ENCODE peak calls at places on chromosomes 13 and 19, in seven cellular contexts. P is GM12891, J is H1, Y is K562, O is GM12878, X is HepG2, H is SK-N-SH. G is an unnamed sample.

GRCh38 chr19:35843676-35844481 is 8.4 kb downstream of the NPHS1 start:
- DNase-seq in H (peak), J (peak), Y (peak), O (no peak), P (no peak), X (no peak), G (no peak)

GRCh38 chr13:105957769-105958438 is 577.6 kb downstream of the EFNB2 start:
- DNase-seq in O (no peak), H (no peak), J (no peak), P (no peak), Y (no peak), X (no peak), G (no peak)

GRCh38 chr13:25872871-25873607 is 178.8 kb downstream of the SHISA2 start:
- DNase-seq in Y (no peak), X (no peak), J (no peak), H (no peak), O (no peak), P (no peak), G (no peak)

GRCh38 chr13:50845211-50845610 is 1.7 kb upstream of the DLEU7 start:
- DNase-seq in J (no peak), Y (no peak), H (no peak), X (no peak), O (no peak), P (no peak), G (no peak)

GRCh38 chr13:80508031-80508430 is 167.1 kb upstream of the SPRY2 start:
- DNase-seq in H (no peak), X (no peak), Y (no peak), J (no peak), P (no peak), O (no peak), G (no peak)

GRCh38 chr19:42219812-42220750 is at the start of gene ZNF526:
- DNase-seq in J (peak), H (peak), P (peak), Y (peak), X (peak), O (peak), G (peak)

GRCh38 chr13:75877092-75877491 is 241.0 kb downstream of the LMO7 start:
- DNase-seq in P (no peak), X (no peak), J (no peak), H (no peak), Y (no peak), O (no peak), G (no peak)

GRCh38 chr13:24148414-24149305 is 11.9 kb upstream of the SPATA13 start:
- DNase-seq in Y (no peak), P (no peak), H (no peak), X (peak), O (no peak), J (no peak), G (no peak)

GRCh38 chr13:79593121-79593520 is 112.2 kb downstream of the NDFIP2 start:
- DNase-seq in H (no peak), J (no peak), Y (no peak), O (no peak), X (no peak), P (no peak), G (no peak)

GRCh38 chr13:110268061-110268460 is 38.9 kb downstream of the COL4A1 start:
- DNase-seq in X (no peak), O (no peak), H (no peak), Y (no peak), P (no peak), J (peak), G (no peak)

GRCh38 chr19:32719611-32720059 is at the start of gene TDRD12:
- DNase-seq in X (no peak), H (peak), J (peak), Y (no peak), P (no peak), O (no peak), G (no peak)

GRCh38 chr13:47299316-47299715 is 402.5 kb upstream of the HTR2A start:
- DNase-seq in J (no peak), X (no peak), Y (no peak), H (no peak), P (no peak), O (no peak), G (no peak)

GRCh38 chr13:33015791-33016323 is 366 bp upstream of the KL start:
- DNase-seq in P (no peak), J (peak), Y (no peak), X (no peak), O (no peak), H (no peak), G (peak)

GRCh38 chr13:38283346-38283745 is 66.3 kb upstream of the UFM1 start:
- DNase-seq in J (no peak), H (no peak), X (no peak), O (no peak), Y (no peak), P (no peak), G (no peak)

GRCh38 chr19:56423985-56424353 is 19.8 kb downstream of the ZNF583 start:
- DNase-seq in H (no peak), J (no peak), X (no peak), P (no peak), Y (no peak), O (no peak), G (no peak)

DNA sequence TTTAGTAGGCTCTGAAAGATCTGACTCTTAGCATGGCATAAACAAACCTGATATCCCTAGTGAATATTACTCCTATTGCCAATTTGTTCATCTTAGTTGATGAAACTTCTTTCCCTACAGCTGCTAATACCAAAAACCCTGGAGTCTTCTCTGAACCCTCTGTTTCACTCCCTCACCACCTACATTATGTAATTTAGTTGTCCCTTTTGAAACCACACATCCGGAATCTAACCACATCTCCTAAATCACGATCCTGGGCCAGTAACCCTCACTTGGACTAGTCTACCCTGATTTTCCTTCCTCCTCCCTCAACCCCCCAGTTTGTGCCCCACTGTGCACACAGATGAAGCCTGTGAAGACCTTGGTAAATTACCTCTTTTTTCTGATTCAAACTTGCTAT is 1.2 kb downstream of the ZNF256 start:
- DNase-seq in O (no peak), J (no peak), X (no peak), P (no peak), Y (no peak), H (no peak), G (no peak)
- TF ChIP-seq TAF1 in O (no peak), J (no peak), X (no peak), P (no peak), Y (no peak), H (no peak), G (no peak)

DNA sequence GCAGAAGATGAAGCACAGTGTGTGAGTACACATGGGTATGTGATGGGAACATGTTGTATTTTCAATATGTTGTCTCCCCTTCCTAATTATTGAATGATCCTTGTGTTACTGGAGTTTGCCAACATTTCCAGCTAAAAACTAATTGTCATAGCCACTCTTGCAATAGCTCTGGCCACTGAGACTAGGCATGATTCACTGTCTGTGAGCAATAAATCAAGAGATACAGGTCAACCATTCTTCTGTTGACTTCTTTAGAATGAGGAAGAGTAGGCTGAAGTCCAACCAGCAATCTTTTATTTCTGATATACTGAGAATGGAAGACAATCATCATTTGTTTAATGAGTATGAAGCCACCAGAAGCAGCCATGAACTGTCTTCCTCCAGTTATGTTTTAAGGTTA is 413.9 kb downstream of the SLITRK5 start:
- DNase-seq in O (no peak), J (no peak), P (no peak), H (no peak), Y (no peak), X (no peak), G (no peak)
- TF ChIP-seq TAF1 in O (no peak), J (no peak), P (no peak), H (no peak), Y (no peak), X (no peak), G (no peak)

GRCh38 chr19:11204943-11205349 is 7.6 kb upstream of the KANK2 start:
- DNase-seq in P (no peak), Y (no peak), J (no peak), H (peak), X (no peak), O (peak), G (no peak)
- TF ChIP-seq TAF1 in P (no peak), Y (no peak), J (no peak), H (no peak), X (no peak), O (no peak), G (no peak)

GRCh38 chr13:44207476-44207875 is 166.1 kb upstream of the SERP2 start:
- DNase-seq in H (no peak), X (no peak), O (no peak), P (no peak), Y (no peak), J (no peak), G (no peak)
- TF ChIP-seq TAF1 in H (no peak), X (no peak), O (no peak), P (no peak), Y (no peak), J (no peak), G (no peak)

DNA sequence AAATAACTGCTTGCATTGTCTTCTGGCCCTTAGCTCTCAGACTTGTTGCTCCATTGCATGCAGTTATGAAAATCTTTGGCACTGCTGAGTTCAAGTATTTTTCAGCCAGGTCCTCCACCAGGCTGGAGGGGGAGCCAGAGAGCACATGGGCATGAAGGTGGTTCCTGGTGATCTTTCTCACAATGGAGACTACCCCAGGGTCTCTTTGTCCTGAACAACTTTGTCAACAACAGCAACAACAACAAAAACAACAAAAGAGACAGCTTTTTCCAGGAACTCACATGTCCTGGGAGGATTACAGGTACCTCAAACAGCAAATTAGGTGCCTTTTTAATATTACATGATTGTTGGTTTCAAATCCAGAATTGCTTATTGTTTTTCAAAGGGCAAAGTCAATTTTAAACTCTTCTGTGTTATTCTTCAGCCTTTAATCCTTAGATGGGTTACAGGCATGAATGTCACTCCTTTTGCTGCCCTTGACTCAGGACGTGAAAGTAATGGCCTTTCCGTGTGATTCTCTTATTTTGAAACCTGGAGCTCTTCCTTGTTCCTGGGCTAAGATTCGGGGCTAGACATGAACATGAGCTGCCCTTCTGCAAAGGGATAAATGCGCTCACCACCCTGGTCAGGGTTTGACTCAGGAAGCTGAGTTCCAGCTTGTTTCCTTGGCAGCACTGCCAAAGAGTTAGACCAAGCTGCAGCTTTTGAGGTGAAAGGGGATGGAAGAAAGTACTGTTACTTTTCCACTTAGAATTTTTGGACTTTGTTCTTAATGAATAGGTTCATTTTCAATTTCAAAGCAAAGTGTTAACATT is 1.8 kb downstream of the RGCC start:
- DNase-seq in X (peak), Y (peak), P (peak), O (no peak), J (peak), H (peak), G (no peak)
- TF ChIP-seq TAF1 in X (no peak), Y (no peak), P (no peak), O (no peak), J (no peak), H (no peak), G (no peak)

DNA sequence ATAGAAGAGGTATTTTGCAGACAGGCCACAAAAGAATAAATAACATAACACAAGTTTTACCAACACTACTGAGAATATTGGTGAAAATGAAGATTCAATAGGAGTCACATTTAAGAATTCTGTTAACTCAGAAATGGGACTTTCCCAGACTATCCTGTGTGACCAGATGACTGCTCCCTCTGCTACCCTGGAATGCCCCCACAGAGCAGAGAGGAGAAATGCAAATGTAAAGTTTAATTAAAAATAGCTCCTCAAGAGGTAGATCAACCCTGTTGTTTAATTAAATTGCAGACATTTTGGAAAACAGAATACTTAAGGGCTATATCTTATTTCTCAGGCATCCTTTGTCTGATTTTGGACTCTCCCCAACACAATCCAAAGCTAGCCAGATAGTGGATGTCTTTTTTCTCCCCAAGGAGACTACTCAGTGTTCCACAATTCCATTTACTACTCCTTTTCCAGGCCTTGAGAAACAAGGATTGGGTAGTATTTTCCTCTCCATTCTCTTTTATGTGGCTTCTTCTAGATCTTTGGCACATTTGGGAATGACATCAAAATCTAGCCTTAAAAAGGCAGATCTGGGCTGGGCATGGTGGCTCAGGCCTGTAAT is 104.7 kb upstream of the TSC22D1 start:
- DNase-seq in O (no peak), X (no peak), J (no peak), Y (no peak), H (no peak), P (no peak), G (no peak)
- TF ChIP-seq TAF1 in O (no peak), X (no peak), J (no peak), Y (no peak), H (no peak), P (no peak), G (no peak)